ENCODE peak calls at places on chromosomes 1 and 21, in seven cellular contexts. K is BJ; Y is Calu3; L is natural killer cell; D is CD8-positive, alpha-beta T cell; U is neural progenitor cell; H is left ventricle myocardium inferior. W is an unnamed sample.

GRCh38 chr1:111334169-111334568 is 43.5 kb downstream of the CHIA start:
- DNase-seq in Y (peak; percentile 26), D (peak; percentile 54), H (peak; percentile 19), K (no peak), U (peak; percentile 64), L (no peak), W (no peak)

GRCh38 chr1:160797861-160798273 is 1.9 kb downstream of the LY9 start:
- DNase-seq in D (peak; percentile 73), L (peak; percentile 39), Y (no peak), K (no peak), H (no peak), U (no peak), W (no peak)

GRCh38 chr1:156584813-156585212 is 5.3 kb downstream of the TTC24 start:
- DNase-seq in H (no peak), D (no peak), L (no peak), Y (peak; percentile 55), K (no peak), U (peak; percentile 50), W (no peak)

GRCh38 chr1:63713627-63714481 is 60.0 kb upstream of the ROR1 start:
- DNase-seq in U (peak; percentile 23), K (peak; percentile 45), H (no peak), D (no peak), L (no peak), Y (no peak), W (no peak)

GRCh38 chr1:202567747-202568146 is 142.5 kb downstream of the SYT2 start:
- DNase-seq in U (no peak), Y (no peak), H (no peak), D (no peak), K (no peak), L (no peak), W (no peak)

GRCh38 chr21:32372755-32373154 is 20.1 kb downstream of the URB1 start:
- DNase-seq in D (no peak), U (no peak), L (no peak), Y (no peak), K (no peak), H (no peak), W (no peak)

GRCh38 chr21:17929514-17929913 is 110.4 kb upstream of the C21orf91 start:
- DNase-seq in L (no peak), D (no peak), K (no peak), U (peak; percentile 11), Y (no peak), H (no peak), W (no peak)

GRCh38 chr1:7893529-7894180 is 40.8 kb upstream of the UTS2 start:
- DNase-seq in Y (no peak), K (no peak), H (no peak), D (no peak), L (no peak), U (no peak), W (no peak)

GRCh38 chr1:54012862-54013261 is 5.1 kb downstream of the LDLRAD1 start:
- DNase-seq in K (no peak), Y (no peak), U (no peak), D (no peak), H (no peak), L (no peak), W (no peak)

GRCh38 chr1:29812397-29813135 is 576.2 kb downstream of the PTPRU start:
- DNase-seq in Y (no peak), D (no peak), K (no peak), U (no peak), L (no peak), H (no peak), W (no peak)

GRCh38 chr1:228287541-228288425 is 79.9 kb downstream of the OBSCN start:
- DNase-seq in D (no peak), U (no peak), K (no peak), H (no peak), Y (no peak), L (no peak), W (peak; percentile 9)

GRCh38 chr1:197435224-197435623 is 167.2 kb downstream of the CRB1 start:
- DNase-seq in L (no peak), D (no peak), K (no peak), U (peak; percentile 56), H (no peak), Y (no peak), W (no peak)

GRCh38 chr21:23130308-23130707 is 2132.1 kb downstream of the NCAM2 start:
- DNase-seq in D (no peak), H (no peak), Y (no peak), L (no peak), U (no peak), K (no peak), W (no peak)

GRCh38 chr1:117599822-117600221 is 6.0 kb upstream of the TENT5C start:
- DNase-seq in D (no peak), Y (no peak), L (no peak), H (peak; percentile 29), U (no peak), K (no peak), W (peak; percentile 1)

GRCh38 chr1:31377361-31377863 is 4.5 kb upstream of the FABP3 start:
- DNase-seq in K (no peak), L (no peak), Y (no peak), D (no peak), U (no peak), H (no peak), W (no peak)

GRCh38 chr1:204569478-204569877 is 53.3 kb downstream of the MDM4 start:
- DNase-seq in Y (no peak), U (no peak), D (no peak), H (no peak), L (no peak), K (no peak), W (no peak)

GRCh38 chr1:229347528-229347927 is 4.7 kb upstream of the CCSAP start:
- DNase-seq in H (no peak), U (no peak), K (no peak), Y (no peak), L (no peak), D (no peak), W (no peak)

GRCh38 chr1:2479618-2480017 is 3.5 kb downstream of the PLCH2 start:
- DNase-seq in L (no peak), K (no peak), Y (no peak), U (no peak), D (no peak), H (no peak), W (no peak)

GRCh38 chr1:183023146-183023600 is at the start of gene LAMC1:
- DNase-seq in U (peak; percentile 97), Y (peak; percentile 96), H (peak; percentile 85), D (no peak), K (no peak), L (no peak), W (peak; percentile 76)
- TF ChIP-seq CTCF in U (peak; percentile 38), Y (no peak), H (peak; percentile 7), D (no peak), K (no peak), L (no peak), W (no peak)

DNA sequence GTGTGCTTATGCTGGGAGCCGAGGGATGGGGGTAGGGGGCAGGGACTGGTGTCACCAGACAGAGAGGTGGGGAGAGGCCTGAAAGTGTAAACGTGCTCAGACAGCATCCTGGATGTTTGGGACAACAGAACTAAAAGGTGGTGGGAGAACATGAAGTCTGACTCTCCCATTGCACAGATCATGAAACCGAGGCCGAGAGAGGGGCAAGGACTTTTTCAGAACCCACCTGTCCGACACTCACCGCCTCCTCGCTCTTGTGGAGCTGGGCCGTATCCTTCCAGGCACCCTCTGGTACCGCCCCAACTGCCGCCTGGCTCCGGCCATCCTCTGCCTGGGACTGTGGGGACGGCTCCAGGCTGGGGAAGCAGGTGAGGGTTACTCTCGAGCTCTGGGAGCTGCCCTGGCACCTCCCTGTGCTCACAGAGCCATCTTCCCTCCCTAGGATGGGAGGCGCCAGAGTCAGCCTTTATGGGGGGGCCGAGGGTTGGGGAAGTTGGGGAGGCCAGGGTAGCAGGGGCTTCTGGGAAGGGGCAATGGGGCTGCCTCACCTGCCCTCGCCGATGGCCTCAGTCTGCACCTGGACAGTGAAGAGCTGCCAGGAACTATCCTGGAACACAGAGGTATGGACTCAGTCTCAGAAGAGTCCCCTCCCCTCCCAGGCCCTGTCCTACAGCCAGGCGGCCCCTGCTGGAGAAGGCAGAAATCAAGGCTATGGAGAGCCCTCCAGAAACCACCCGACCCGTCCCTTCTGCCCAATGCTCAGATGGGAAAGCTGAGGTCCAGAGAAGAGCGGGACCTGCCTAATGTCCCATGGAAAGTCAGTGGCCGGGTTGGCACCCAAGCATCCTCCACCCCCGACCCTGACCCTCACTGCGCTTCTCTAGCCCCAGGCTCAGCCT is 7.0 kb downstream of the ATP13A2 start:
- DNase-seq in L (no peak), H (no peak), Y (no peak), U (no peak), K (no peak), D (no peak), W (no peak)
- TF ChIP-seq CTCF in L (no peak), H (no peak), Y (no peak), U (no peak), K (peak; percentile 5), D (no peak), W (no peak)

DNA sequence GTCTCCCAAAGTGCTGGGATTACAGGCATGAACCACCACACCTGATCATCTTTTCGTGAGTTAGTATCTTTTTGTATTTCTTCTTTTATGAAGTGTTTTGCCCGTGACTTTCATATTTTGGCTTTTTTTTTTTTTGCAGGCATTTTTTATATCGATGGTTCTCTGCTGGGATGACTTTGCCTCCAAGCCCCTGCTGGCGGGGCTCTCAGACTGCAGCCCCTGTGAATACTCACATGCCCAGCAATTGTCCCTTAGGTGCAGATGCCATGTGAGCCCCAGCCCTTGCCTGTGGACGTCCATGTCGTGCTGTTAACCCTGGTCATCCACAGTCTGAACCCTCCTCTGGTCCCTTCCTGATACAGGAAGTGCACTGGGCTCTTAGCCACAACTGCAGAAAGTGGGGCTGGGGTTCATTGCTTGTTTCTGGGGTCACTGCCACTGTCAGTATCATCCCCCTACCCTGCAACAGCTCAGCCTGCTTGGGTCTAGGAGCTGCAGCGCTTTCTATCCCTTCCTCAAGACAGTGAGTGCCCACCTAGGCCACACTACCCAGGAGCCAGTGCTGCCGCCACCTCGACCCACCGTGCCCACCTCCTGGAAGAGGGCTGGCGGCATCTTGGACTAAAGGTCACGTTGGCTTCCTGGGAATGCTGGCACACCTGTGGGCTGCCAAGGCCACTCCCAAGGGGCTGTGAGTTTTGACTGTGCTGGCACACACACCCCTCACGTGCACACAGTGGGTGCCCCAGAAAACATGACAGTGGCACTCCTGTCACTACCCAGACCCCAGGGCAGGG is 21.9 kb downstream of the CRYAA start:
- DNase-seq in H (no peak), D (no peak), U (no peak), Y (no peak), K (no peak), L (no peak), W (no peak)
- TF ChIP-seq CTCF in H (no peak), D (no peak), U (no peak), Y (no peak), K (no peak), L (no peak), W (no peak)

GRCh38 chr1:41657101-41657500 is 172.6 kb upstream of the EDN2 start:
- DNase-seq in Y (no peak), K (no peak), U (no peak), L (no peak), H (no peak), D (no peak), W (no peak)

GRCh38 chr1:41657679-41658078 is 173.2 kb upstream of the EDN2 start:
- DNase-seq in Y (no peak), K (no peak), H (no peak), D (no peak), L (no peak), U (no peak), W (no peak)

GRCh38 chr1:41659903-41660302 is 175.4 kb upstream of the EDN2 start:
- DNase-seq in K (no peak), Y (no peak), L (no peak), D (no peak), H (no peak), U (no peak), W (no peak)

GRCh38 chr1:41659159-41659495 is 174.6 kb upstream of the EDN2 start:
- DNase-seq in L (no peak), H (no peak), K (no peak), D (no peak), U (no peak), Y (no peak), W (no peak)

GRCh38 chr1:41658444-41659158 is 174.1 kb upstream of the EDN2 start:
- DNase-seq in L (no peak), U (peak; percentile 37), K (no peak), D (no peak), H (no peak), Y (no peak), W (peak; percentile 14)
- TF ChIP-seq CTCF in L (no peak), U (no peak), K (no peak), D (no peak), H (no peak), Y (no peak), W (no peak)

W was measured in activated B cell treated with CpG ODN at 0.5 μM for 24 hours.